ENCODE peak calls at places on chromosomes 12 and 14, in six cellular contexts. One of them, this sample, is unnamed.

GRCh38 chr12:117874842-117875434 is 93.9 kb downstream of the KSR2 start:
- DNase-seq in uterus: peak
- DNase-seq in transverse colon: peak
- DNase-seq in gastrocnemius medialis: peak
- DNase-seq in A549: peak
- DNase-seq in upper lobe of left lung: peak
- DNase-seq in this sample: peak

GRCh38 chr12:117538032-117538690 is 176.7 kb upstream of the NOS1 start:
- DNase-seq in A549: no peak
- DNase-seq in uterus: no peak
- DNase-seq in transverse colon: no peak
- DNase-seq in gastrocnemius medialis: no peak
- DNase-seq in upper lobe of left lung: no peak
- DNase-seq in this sample: no peak

GRCh38 chr12:12922191-12922616 is 29.8 kb downstream of the GPRC5D start:
- DNase-seq in upper lobe of left lung: no peak
- DNase-seq in transverse colon: no peak
- DNase-seq in A549: no peak
- DNase-seq in uterus: peak
- DNase-seq in gastrocnemius medialis: no peak
- DNase-seq in this sample: no peak

GRCh38 chr12:6376965-6377666 is 1.8 kb upstream of the SCNN1A start:
- DNase-seq in transverse colon: peak
- DNase-seq in gastrocnemius medialis: no peak
- DNase-seq in uterus: no peak
- DNase-seq in upper lobe of left lung: no peak
- DNase-seq in A549: no peak
- DNase-seq in this sample: no peak

GRCh38 chr12:29155079-29155478 is 6.0 kb downstream of the FAR2 start:
- DNase-seq in transverse colon: no peak
- DNase-seq in A549: no peak
- DNase-seq in upper lobe of left lung: no peak
- DNase-seq in uterus: no peak
- DNase-seq in gastrocnemius medialis: no peak
- DNase-seq in this sample: no peak

GRCh38 chr12:96421014-96421413 is 20.8 kb upstream of the CDK17 start:
- DNase-seq in gastrocnemius medialis: no peak
- DNase-seq in uterus: no peak
- DNase-seq in upper lobe of left lung: no peak
- DNase-seq in A549: no peak
- DNase-seq in transverse colon: no peak
- DNase-seq in this sample: no peak

GRCh38 chr12:11863478-11863906 is 207.2 kb upstream of the BCL2L14 start:
- DNase-seq in uterus: peak
- DNase-seq in transverse colon: no peak
- DNase-seq in gastrocnemius medialis: peak
- DNase-seq in upper lobe of left lung: no peak
- DNase-seq in A549: no peak
- DNase-seq in this sample: peak

GRCh38 chr12:52715416-52715815 is 12.1 kb upstream of the KRT77 start:
- DNase-seq in transverse colon: peak
- DNase-seq in upper lobe of left lung: peak
- DNase-seq in gastrocnemius medialis: no peak
- DNase-seq in uterus: no peak
- DNase-seq in A549: peak
- DNase-seq in this sample: no peak

GRCh38 chr12:89225808-89226368 is 126.4 kb downstream of the DUSP6 start:
- DNase-seq in uterus: no peak
- DNase-seq in A549: no peak
- DNase-seq in upper lobe of left lung: peak
- DNase-seq in transverse colon: peak
- DNase-seq in gastrocnemius medialis: peak
- DNase-seq in this sample: no peak

GRCh38 chr14:54593860-54594259 is 26.9 kb downstream of the SAMD4A start:
- DNase-seq in gastrocnemius medialis: no peak
- DNase-seq in uterus: no peak
- DNase-seq in transverse colon: no peak
- DNase-seq in A549: no peak
- DNase-seq in upper lobe of left lung: no peak
- DNase-seq in this sample: no peak

GRCh38 chr12:50926415-50926814 is 25.9 kb upstream of the HIGD1C start:
- DNase-seq in transverse colon: no peak
- DNase-seq in upper lobe of left lung: no peak
- DNase-seq in A549: no peak
- DNase-seq in uterus: no peak
- DNase-seq in gastrocnemius medialis: no peak
- DNase-seq in this sample: no peak

GRCh38 chr14:99624971-99625370 is 20.0 kb upstream of the HHIPL1 start:
- DNase-seq in gastrocnemius medialis: no peak
- DNase-seq in transverse colon: no peak
- DNase-seq in A549: no peak
- DNase-seq in upper lobe of left lung: no peak
- DNase-seq in uterus: no peak
- DNase-seq in this sample: no peak

GRCh38 chr12:69951108-69951507 is 126.1 kb downstream of the MYRFL start:
- DNase-seq in transverse colon: no peak
- DNase-seq in gastrocnemius medialis: no peak
- DNase-seq in A549: no peak
- DNase-seq in upper lobe of left lung: no peak
- DNase-seq in uterus: no peak
- DNase-seq in this sample: no peak

GRCh38 chr14:58785741-58786140 is 148.0 kb downstream of the DACT1 start:
- DNase-seq in gastrocnemius medialis: no peak
- DNase-seq in uterus: no peak
- DNase-seq in A549: no peak
- DNase-seq in transverse colon: no peak
- DNase-seq in upper lobe of left lung: no peak
- DNase-seq in this sample: no peak

GRCh38 chr12:57808351-57808750 is 10.2 kb downstream of the AVIL start:
- DNase-seq in gastrocnemius medialis: no peak
- DNase-seq in transverse colon: no peak
- DNase-seq in uterus: no peak
- DNase-seq in A549: no peak
- DNase-seq in upper lobe of left lung: no peak
- DNase-seq in this sample: no peak

GRCh38 chr12:83161451-83161850 is 474.7 kb downstream of the TMTC2 start:
- DNase-seq in uterus: no peak
- DNase-seq in A549: no peak
- DNase-seq in upper lobe of left lung: no peak
- DNase-seq in gastrocnemius medialis: no peak
- DNase-seq in transverse colon: no peak
- DNase-seq in this sample: no peak

GRCh38 chr12:3898751-3899150 is 25.6 kb upstream of the PARP11 start:
- DNase-seq in upper lobe of left lung: no peak
- DNase-seq in A549: no peak
- DNase-seq in gastrocnemius medialis: no peak
- DNase-seq in transverse colon: no peak
- DNase-seq in uterus: no peak
- DNase-seq in this sample: no peak

GRCh38 chr12:124646385-124647230 is 79.2 kb upstream of the NCOR2 start:
- DNase-seq in gastrocnemius medialis: no peak
- DNase-seq in A549: no peak
- DNase-seq in transverse colon: no peak
- DNase-seq in uterus: no peak
- DNase-seq in upper lobe of left lung: no peak
- DNase-seq in this sample: no peak

GRCh38 chr14:104600141-104600643 is 4.4 kb downstream of the TMEM179 start:
- DNase-seq in upper lobe of left lung: no peak
- DNase-seq in transverse colon: no peak
- DNase-seq in gastrocnemius medialis: no peak
- DNase-seq in uterus: no peak
- DNase-seq in A549: peak
- DNase-seq in this sample: no peak

GRCh38 chr12:49342066-49342913 is 4.4 kb upstream of the DNAJC22 start:
- DNase-seq in uterus: peak
- DNase-seq in transverse colon: peak
- DNase-seq in upper lobe of left lung: peak
- DNase-seq in gastrocnemius medialis: no peak
- DNase-seq in A549: peak
- DNase-seq in this sample: peak

GRCh38 chr12:98653866-98654493 is 8.9 kb downstream of the APAF1 start:
- DNase-seq in gastrocnemius medialis: no peak
- DNase-seq in upper lobe of left lung: no peak
- DNase-seq in uterus: no peak
- DNase-seq in A549: peak
- DNase-seq in transverse colon: no peak
- DNase-seq in this sample: no peak

GRCh38 chr12:24839268-24839791 is 109.6 kb downstream of the BCAT1 start:
- DNase-seq in gastrocnemius medialis: no peak
- DNase-seq in uterus: no peak
- DNase-seq in A549: no peak
- DNase-seq in transverse colon: peak
- DNase-seq in upper lobe of left lung: no peak
- DNase-seq in this sample: no peak

GRCh38 chr12:68613209-68613904 is 2.7 kb downstream of the RAP1B start:
- DNase-seq in upper lobe of left lung: no peak
- DNase-seq in gastrocnemius medialis: no peak
- DNase-seq in transverse colon: no peak
- DNase-seq in A549: no peak
- DNase-seq in uterus: no peak
- DNase-seq in this sample: no peak

GRCh38 chr12:96225994-96226399 is 31.8 kb downstream of the ELK3 start:
- DNase-seq in uterus: no peak
- DNase-seq in upper lobe of left lung: no peak
- DNase-seq in gastrocnemius medialis: no peak
- DNase-seq in transverse colon: no peak
- DNase-seq in A549: no peak
- DNase-seq in this sample: no peak

DNA sequence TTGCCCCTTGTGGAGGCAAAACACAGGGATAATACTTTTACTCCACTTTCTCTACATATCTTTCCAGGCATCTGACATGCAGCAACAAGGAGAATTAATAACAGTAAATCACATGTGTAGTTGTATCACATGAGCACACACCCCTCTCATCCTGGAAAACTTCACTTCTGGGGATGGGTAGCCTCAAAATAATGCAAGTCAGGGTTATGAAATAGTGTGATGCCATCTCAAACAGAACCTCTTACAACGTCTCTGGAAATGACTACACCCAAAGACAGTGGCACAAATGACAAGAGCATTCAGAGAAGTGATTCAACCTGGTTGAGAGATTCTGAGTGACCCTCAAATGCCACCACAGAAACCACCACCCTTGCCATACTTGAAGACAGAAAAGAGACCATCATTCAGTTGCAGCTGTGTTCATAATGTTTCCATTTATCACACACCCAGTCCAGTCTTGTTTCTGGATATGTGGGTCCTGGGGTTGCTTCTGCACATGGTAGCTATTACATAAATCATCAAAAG is 2.8 kb downstream of the DIO2 start:
- DNase-seq in gastrocnemius medialis: no peak
- DNase-seq in A549: no peak
- DNase-seq in upper lobe of left lung: no peak
- DNase-seq in uterus: no peak
- DNase-seq in transverse colon: no peak
- DNase-seq in this sample: no peak
- H3K4me3 ChIP-seq in gastrocnemius medialis: no peak
- H3K4me3 ChIP-seq in A549: peak
- H3K4me3 ChIP-seq in upper lobe of left lung: no peak
- H3K4me3 ChIP-seq in uterus: no peak
- H3K4me3 ChIP-seq in transverse colon: no peak
- H3K4me3 ChIP-seq in this sample: no peak

DNA sequence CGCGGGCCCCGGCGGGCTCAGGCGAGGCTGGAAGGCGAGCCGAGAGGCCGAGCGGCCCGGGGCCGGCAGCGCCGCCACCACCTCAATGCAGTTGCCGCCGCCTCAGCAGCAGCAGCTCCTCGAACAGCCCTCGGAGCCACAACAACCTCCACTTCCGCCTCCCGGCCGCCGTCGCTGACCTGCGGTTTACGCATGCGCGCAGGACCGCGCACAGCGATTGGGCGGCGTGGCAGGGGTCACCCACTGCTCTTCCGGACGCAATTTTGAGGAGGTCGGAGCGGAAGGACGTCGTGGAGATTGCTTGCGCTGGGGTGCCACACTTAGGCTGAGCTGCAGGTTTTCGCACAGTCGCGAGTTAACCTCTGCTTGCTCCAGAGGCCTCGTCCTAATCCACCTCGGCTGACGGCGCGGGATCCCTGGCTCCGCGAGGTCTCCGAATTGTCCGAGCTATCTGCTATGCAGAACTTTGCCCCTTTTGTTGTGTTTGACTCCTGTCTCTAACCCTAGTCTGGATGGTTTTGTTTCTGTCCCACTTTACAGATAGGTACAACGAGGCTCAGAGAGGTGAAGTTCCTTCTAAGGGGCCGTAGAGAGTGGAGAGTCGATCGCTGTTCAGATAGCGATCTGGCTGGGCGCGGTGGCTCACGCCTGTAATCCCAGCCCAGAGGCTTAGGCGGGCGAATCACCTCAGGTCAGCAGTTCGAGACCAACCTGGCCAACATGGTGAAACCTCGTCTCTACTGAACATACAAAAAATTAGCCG is at the start of the genes ACAD10 and BRAP:
- DNase-seq in gastrocnemius medialis: peak
- DNase-seq in upper lobe of left lung: peak
- DNase-seq in transverse colon: peak
- DNase-seq in uterus: peak
- DNase-seq in A549: peak
- DNase-seq in this sample: peak
- TF ChIP-seq POLR2A in gastrocnemius medialis: peak
- TF ChIP-seq POLR2A in upper lobe of left lung: peak
- TF ChIP-seq POLR2A in transverse colon: peak
- TF ChIP-seq POLR2A in uterus: peak
- TF ChIP-seq POLR2A in A549: peak
- TF ChIP-seq POLR2A in this sample: peak

GRCh38 chr12:131222271-131223139 is 268.8 kb downstream of the ADGRD1 start:
- DNase-seq in transverse colon: no peak
- DNase-seq in uterus: no peak
- DNase-seq in gastrocnemius medialis: no peak
- DNase-seq in A549: no peak
- DNase-seq in upper lobe of left lung: no peak
- DNase-seq in this sample: no peak
- H3K4me3 ChIP-seq in transverse colon: no peak
- H3K4me3 ChIP-seq in uterus: no peak
- H3K4me3 ChIP-seq in gastrocnemius medialis: no peak
- H3K4me3 ChIP-seq in A549: no peak
- H3K4me3 ChIP-seq in upper lobe of left lung: no peak
- H3K4me3 ChIP-seq in this sample: no peak

GRCh38 chr12:109097140-109097434 is 310 bp upstream of the UNG start:
- DNase-seq in uterus: no peak
- DNase-seq in upper lobe of left lung: no peak
- DNase-seq in A549: no peak
- DNase-seq in transverse colon: no peak
- DNase-seq in gastrocnemius medialis: no peak
- DNase-seq in this sample: no peak

GRCh38 chr12:109098671-109099070 is 1.3 kb downstream of the UNG start:
- DNase-seq in gastrocnemius medialis: no peak
- DNase-seq in uterus: no peak
- DNase-seq in transverse colon: no peak
- DNase-seq in upper lobe of left lung: no peak
- DNase-seq in A549: no peak
- DNase-seq in this sample: no peak

GRCh38 chr12:109099426-109100020 is 2.1 kb downstream of the UNG start:
- DNase-seq in uterus: no peak
- DNase-seq in upper lobe of left lung: no peak
- DNase-seq in gastrocnemius medialis: no peak
- DNase-seq in A549: no peak
- DNase-seq in transverse colon: no peak
- DNase-seq in this sample: no peak

GRCh38 chr12:109097435-109098141 is at the start of gene UNG:
- DNase-seq in transverse colon: peak
- DNase-seq in upper lobe of left lung: peak
- DNase-seq in gastrocnemius medialis: peak
- DNase-seq in A549: peak
- DNase-seq in uterus: peak
- DNase-seq in this sample: peak

GRCh38 chr12:109098142-109098652 is 800 bp downstream of the UNG start:
- DNase-seq in upper lobe of left lung: peak
- DNase-seq in transverse colon: peak
- DNase-seq in A549: peak
- DNase-seq in uterus: no peak
- DNase-seq in gastrocnemius medialis: no peak
- DNase-seq in this sample: peak
- TF ChIP-seq POLR2A in upper lobe of left lung: peak
- TF ChIP-seq POLR2A in transverse colon: peak
- TF ChIP-seq POLR2A in A549: no peak
- TF ChIP-seq POLR2A in uterus: peak
- TF ChIP-seq POLR2A in gastrocnemius medialis: peak
- TF ChIP-seq POLR2A in this sample: no peak

This sample was measured in tibial nerve.